ENCODE peak calls at places on chromosomes 2 and 18, in six cellular contexts. B is aorta, S is mesendoderm, L is MM.1S, N is ovary, K is endothelial cell of umbilical vein. M is an unnamed sample.

GRCh38 chr2:129504646-129505045 is 474.8 kb upstream of the RAB6C start:
- DNase-seq in B (no peak), S (no peak), L (no peak), N (no peak), K (no peak), M (no peak)

GRCh38 chr2:190482441-190482840 is 52.1 kb downstream of the NEMP2 start:
- DNase-seq in B (no peak), S (no peak), L (no peak), N (no peak), K (no peak), M (no peak)

GRCh38 chr2:151862688-151863087 is 34.5 kb upstream of the ARL5A start:
- DNase-seq in B (no peak), S (no peak), L (no peak), N (no peak), K (no peak), M (no peak)

GRCh38 chr2:105857076-105857740 is 112.5 kb downstream of the NCK2 start:
- DNase-seq in B (no peak), S (no peak), L (no peak), N (no peak), K (no peak), M (no peak)

GRCh38 chr2:138777996-138778395 is 2.2 kb downstream of the NXPH2 start:
- DNase-seq in B (no peak), S (peak; percentile 97), L (no peak), N (no peak), K (peak; percentile 17), M (no peak)

GRCh38 chr18:59669872-59670657 is 27.2 kb downstream of the CCBE1 start:
- DNase-seq in B (no peak), S (no peak), L (no peak), N (no peak), K (no peak), M (no peak)

GRCh38 chr18:49193252-49193651 is 242.5 kb upstream of the SMAD7 start:
- DNase-seq in B (no peak), S (no peak), L (no peak), N (no peak), K (no peak), M (no peak)

GRCh38 chr2:239166201-239166834 is 234.5 kb downstream of the HDAC4 start:
- DNase-seq in B (peak; percentile 21), S (no peak), L (no peak), N (peak; percentile 12), K (no peak), M (peak; percentile 15)

GRCh38 chr2:118989481-118989880 is 47.5 kb downstream of the MARCO start:
- DNase-seq in B (no peak), S (no peak), L (no peak), N (no peak), K (no peak), M (no peak)

GRCh38 chr2:202821538-202822160 is 49.9 kb downstream of the ICA1L start:
- DNase-seq in B (no peak), S (no peak), L (no peak), N (no peak), K (no peak), M (no peak)

GRCh38 chr2:101146535-101146934 is 4.6 kb downstream of the TBC1D8 start:
- DNase-seq in B (no peak), S (no peak), L (no peak), N (no peak), K (no peak), M (no peak)

GRCh38 chr18:54197747-54198411 is 26.6 kb downstream of the MBD2 start:
- DNase-seq in B (no peak), S (no peak), L (no peak), N (no peak), K (no peak), M (no peak)

GRCh38 chr2:162074579-162074922 is 536 bp upstream of the DPP4 start:
- DNase-seq in B (no peak), S (no peak), L (no peak), N (no peak), K (no peak), M (no peak)

GRCh38 chr2:157427003-157427921 is 16.6 kb downstream of the CYTIP start:
- DNase-seq in B (no peak), S (no peak), L (no peak), N (no peak), K (no peak), M (no peak)

GRCh38 chr2:8932702-8933101 is 70.8 kb downstream of the MBOAT2 start:
- DNase-seq in B (no peak), S (no peak), L (no peak), N (no peak), K (no peak), M (no peak)

GRCh38 chr18:78986018-78986481 is 6.4 kb downstream of the SALL3 start:
- DNase-seq in B (no peak), S (peak; percentile 75), L (no peak), N (no peak), K (peak; percentile 8), M (no peak)

GRCh38 chr2:54964271-54964670 is 86.0 kb downstream of the RTN4 start:
- DNase-seq in B (no peak), S (no peak), L (no peak), N (no peak), K (no peak), M (no peak)

GRCh38 chr2:218221015-218221414 is 4.0 kb downstream of the ARPC2 start:
- DNase-seq in B (no peak), S (no peak), L (no peak), N (no peak), K (no peak), M (no peak)

GRCh38 chr2:100625731-100626130 is 62.9 kb downstream of the PDCL3 start:
- DNase-seq in B (no peak), S (no peak), L (no peak), N (no peak), K (no peak), M (no peak)

GRCh38 chr18:79988925-79989361 is 580 bp upstream of the TXNL4A start:
- DNase-seq in B (peak; percentile 65), S (peak; percentile 65), L (no peak), N (no peak), K (no peak), M (no peak)

GRCh38 chr2:101360229-101360628 is 27.1 kb downstream of the CREG2 start:
- DNase-seq in B (no peak), S (no peak), L (no peak), N (no peak), K (no peak), M (no peak)

GRCh38 chr2:40179801-40180200 is 272.1 kb downstream of the SLC8A1 start:
- DNase-seq in B (no peak), S (no peak), L (no peak), N (no peak), K (no peak), M (no peak)

GRCh38 chr18:75638597-75639467 is 211.3 kb upstream of the SMIM21 start:
- DNase-seq in B (no peak), S (peak; percentile 70), L (no peak), N (peak; percentile 58), K (no peak), M (no peak)

GRCh38 chr18:59605633-59606192 is 91.5 kb downstream of the CCBE1 start:
- DNase-seq in B (no peak), S (no peak), L (no peak), N (peak; percentile 52), K (no peak), M (no peak)

GRCh38 chr18:5972298-5972697 is 77.0 kb upstream of the TMEM200C start:
- DNase-seq in B (no peak), S (no peak), L (no peak), N (no peak), K (no peak), M (no peak)

GRCh38 chr2:224405841-224406370 is 4.0 kb upstream of the FAM124B start:
- DNase-seq in B (no peak), S (no peak), L (no peak), N (no peak), K (peak; percentile 77), M (no peak)

GRCh38 chr2:232502513-232502900 is 14.9 kb upstream of the ECEL1 start:
- DNase-seq in B (no peak), S (no peak), L (no peak), N (no peak), K (no peak), M (no peak)

GRCh38 chr2:232501794-232502499 is 14.3 kb upstream of the ECEL1 start:
- DNase-seq in B (no peak), S (no peak), L (no peak), N (peak; percentile 68), K (no peak), M (no peak)

GRCh38 chr2:232503792-232504323 is 16.2 kb upstream of the ECEL1 start:
- DNase-seq in B (no peak), S (no peak), L (no peak), N (no peak), K (no peak), M (no peak)

GRCh38 chr2:232504438-232504837 is 15.8 kb upstream of the PRSS56 start:
- DNase-seq in B (no peak), S (peak; percentile 76), L (no peak), N (no peak), K (no peak), M (no peak)

GRCh38 chr2:232502901-232503791 is 15.5 kb upstream of the ECEL1 start:
- DNase-seq in B (no peak), S (peak; percentile 46), L (no peak), N (peak; percentile 90), K (no peak), M (no peak)
- H3K4me1 ChIP-seq in B (no peaks in the 10 kb centered on the region), S (peaks cover 2% of the 10 kb centered on the region), L (no peaks in the 10 kb centered on the region), N (peaks cover 16% of the 10 kb centered on the region), K (no peaks in the 10 kb centered on the region), M (peaks cover 6% of the 10 kb centered on the region)

GRCh38 chr2:146312899-146313298 is 1531.9 kb upstream of the ACVR2A start:
- DNase-seq in B (no peak), S (peak; percentile 5), L (peak; percentile 43), N (no peak), K (peak; percentile 65), M (no peak)
- H3K4me1 ChIP-seq in B (no peaks in the 10 kb centered on the region), S (no peaks in the 10 kb centered on the region), L (no peaks in the 10 kb centered on the region), N (no peaks in the 10 kb centered on the region), K (peaks cover 14% of the 10 kb centered on the region), M (no peaks in the 10 kb centered on the region)

GRCh38 chr18:26546875-26547301 is 1.5 kb downstream of the KCTD1 start:
- DNase-seq in B (peak; percentile 41), S (peak; percentile 59), L (no peak), N (peak; percentile 39), K (no peak), M (peak; percentile 44)
- H3K4me1 ChIP-seq in B (no peaks in the 10 kb centered on the region), S (peaks cover 6% of the 10 kb centered on the region), L (peaks cover 4% of the 10 kb centered on the region), N (peaks cover 18% of the 10 kb centered on the region), K (peaks cover 31% of the 10 kb centered on the region), M (peaks cover 35% of the 10 kb centered on the region)

GRCh38 chr2:72130671-72131360 is 16.8 kb downstream of the CYP26B1 start:
- DNase-seq in B (peak; percentile 20), S (no peak), L (no peak), N (peak; percentile 38), K (no peak), M (no peak)

GRCh38 chr2:72131916-72132841 is 15.5 kb downstream of the CYP26B1 start:
- DNase-seq in B (peak; percentile 27), S (no peak), L (no peak), N (no peak), K (no peak), M (no peak)

GRCh38 chr2:72132981-72133720 is 14.5 kb downstream of the CYP26B1 start:
- DNase-seq in B (peak; percentile 27), S (no peak), L (no peak), N (peak; percentile 24), K (no peak), M (no peak)

GRCh38 chr2:72129676-72130340 is 17.9 kb downstream of the CYP26B1 start:
- DNase-seq in B (peak; percentile 31), S (no peak), L (no peak), N (peak; percentile 30), K (no peak), M (no peak)

GRCh38 chr2:72131371-72131891 is 16.2 kb downstream of the CYP26B1 start:
- DNase-seq in B (peak; percentile 34), S (no peak), L (no peak), N (no peak), K (no peak), M (no peak)
- H3K4me1 ChIP-seq in B (no peaks in the 10 kb centered on the region), S (no peaks in the 10 kb centered on the region), L (no peaks in the 10 kb centered on the region), N (peaks cover 2% of the 10 kb centered on the region), K (no peaks in the 10 kb centered on the region), M (no peaks in the 10 kb centered on the region)

GRCh38 chr2:177256026-177256425 is 8.5 kb downstream of the NFE2L2 start:
- DNase-seq in B (no peak), S (no peak), L (no peak), N (no peak), K (no peak), M (no peak)
- H3K4me1 ChIP-seq in B (peaks cover 13% of the 10 kb centered on the region), S (peaks cover 8% of the 10 kb centered on the region), L (no peaks in the 10 kb centered on the region), N (peaks cover 42% of the 10 kb centered on the region), K (peaks cover 59% of the 10 kb centered on the region), M (peaks cover 82% of the 10 kb centered on the region)